ENCODE peak calls at places on chromosomes 13 and 19, in four cellular contexts. V is hepatic stellate cell, N is right atrium auricular region, O is PC-3. G is an unnamed sample.
A peak's percentile ranks its signal among the peaks of the same experiment; 100 is the strongest.

GRCh38 chr13:30997697-30998547 is 65.5 kb downstream of the TEX26 start:
- DNase-seq in V (no peak), N (no peak), O (no peak), G (no peak)

GRCh38 chr13:110245421-110245899 is 61.5 kb downstream of the COL4A1 start:
- DNase-seq in V (no peak), N (no peak), O (no peak), G (no peak)

GRCh38 chr13:95360052-95360451 is 58.8 kb upstream of the ABCC4 start:
- DNase-seq in V (no peak), N (no peak), O (no peak), G (no peak)

GRCh38 chr19:46733693-46734240 is 12.1 kb upstream of the FKRP start:
- DNase-seq in V (no peak), N (no peak), O (no peak), G (no peak)

GRCh38 chr13:19185086-19185864 is 3.7 kb upstream of the TUBA3C start:
- DNase-seq in V (no peak), N (peak; percentile 23), O (no peak), G (no peak)

GRCh38 chr13:111123649-111124048 is 8.5 kb downstream of the ARHGEF7 start:
- DNase-seq in V (no peak), N (no peak), O (no peak), G (no peak)

GRCh38 chr13:33224686-33225085 is 60.9 kb downstream of the STARD13 start:
- DNase-seq in V (no peak), N (no peak), O (no peak), G (no peak)

GRCh38 chr13:97798836-97799235 is 154.6 kb upstream of the IPO5 start:
- DNase-seq in V (no peak), N (no peak), O (no peak), G (no peak)

GRCh38 chr19:18156268-18156667 is 3.3 kb downstream of the PIK3R2 start:
- DNase-seq in V (no peak), N (no peak), O (no peak), G (no peak)

GRCh38 chr13:66689628-66690027 is 540.5 kb downstream of the PCDH9 start:
- DNase-seq in V (no peak), N (no peak), O (peak; percentile 25), G (peak; percentile 13)

GRCh38 chr19:40768936-40769335 is 6.4 kb upstream of the MIA start:
- DNase-seq in V (no peak), N (no peak), O (no peak), G (no peak)

GRCh38 chr19:50559636-50560035 is 8.6 kb downstream of the LRRC4B start:
- DNase-seq in V (no peak), N (no peak), O (no peak), G (no peak)

GRCh38 chr13:33838567-33839131 is 20.7 kb downstream of the RFC3 start:
- DNase-seq in V (no peak), N (no peak), O (no peak), G (no peak)

GRCh38 chr19:14775855-14776254 is 2.5 kb downstream of the ADGRE2 start:
- DNase-seq in V (no peak), N (no peak), O (no peak), G (no peak)

GRCh38 chr19:55907286-55907685 is 24.9 kb downstream of the NLRP13 start:
- DNase-seq in V (no peak), N (no peak), O (no peak), G (no peak)

GRCh38 chr13:25836709-25837316 is 215.0 kb downstream of the SHISA2 start:
- DNase-seq in V (no peak), N (no peak), O (no peak), G (peak; percentile 21)

GRCh38 chr13:101202590-101202989 is 213.7 kb downstream of the NALCN start:
- DNase-seq in V (no peak), N (no peak), O (peak; percentile 3), G (no peak)

GRCh38 chr19:8607386-8607785 is 3.1 kb downstream of the ADAMTS10 start:
- DNase-seq in V (peak; percentile 90), N (peak; percentile 84), O (no peak), G (no peak)

GRCh38 chr13:23610966-23611486 is 40.8 kb downstream of the TNFRSF19 start:
- DNase-seq in V (no peak), N (no peak), O (no peak), G (peak; percentile 31)

GRCh38 chr13:80339578-80339840 is 1.4 kb downstream of the SPRY2 start:
- DNase-seq in V (no peak), N (no peak), O (no peak), G (no peak)

GRCh38 chr19:10729406-10729805 is 11.5 kb downstream of the DNM2 start:
- DNase-seq in V (no peak), N (no peak), O (no peak), G (no peak)

GRCh38 chr19:49094505-49095482 is 9.5 kb downstream of the SNRNP70 start:
- DNase-seq in V (no peak), N (peak; percentile 62), O (no peak), G (no peak)

GRCh38 chr13:60120617-60121016 is 43.1 kb downstream of the DIAPH3 start:
- DNase-seq in V (no peak), N (no peak), O (no peak), G (no peak)

G was measured in kidney tubule cell.